ENCODE peak calls at places on chromosomes 6 and 20, in ten cellular contexts. One of them, this sample, is unnamed.

GRCh38 chr20:46872315-46873211 is 22.1 kb upstream of the EYA2 start:
- DNase-seq in kidney: no peak
- DNase-seq in heart left ventricle: no peak
- DNase-seq in A549: no peak
- DNase-seq in right lobe of liver: no peak
- DNase-seq in sigmoid colon: no peak
- DNase-seq in heart right ventricle: no peak
- DNase-seq in fibroblast of lung: peak; percentile 42
- DNase-seq in tibial nerve: no peak
- DNase-seq in cardiac muscle cell: peak; percentile 41
- DNase-seq in this sample: peak; percentile 10

GRCh38 chr6:26653007-26653406 is 6.5 kb downstream of the ZNF322 start:
- DNase-seq in heart right ventricle: no peak
- DNase-seq in heart left ventricle: no peak
- DNase-seq in kidney: no peak
- DNase-seq in sigmoid colon: no peak
- DNase-seq in cardiac muscle cell: no peak
- DNase-seq in A549: no peak
- DNase-seq in fibroblast of lung: no peak
- DNase-seq in tibial nerve: no peak
- DNase-seq in right lobe of liver: no peak
- DNase-seq in this sample: no peak

GRCh38 chr20:52975024-52975732 is 3.0 kb downstream of the TSHZ2 start:
- DNase-seq in sigmoid colon: no peak
- DNase-seq in tibial nerve: no peak
- DNase-seq in heart left ventricle: no peak
- DNase-seq in kidney: no peak
- DNase-seq in heart right ventricle: no peak
- DNase-seq in A549: no peak
- DNase-seq in fibroblast of lung: no peak
- DNase-seq in right lobe of liver: no peak
- DNase-seq in cardiac muscle cell: peak; percentile 56
- DNase-seq in this sample: no peak

GRCh38 chr6:47047479-47048411 is 5.6 kb upstream of the ADGRF1 start:
- DNase-seq in right lobe of liver: no peak
- DNase-seq in heart right ventricle: peak; percentile 56
- DNase-seq in heart left ventricle: peak; percentile 48
- DNase-seq in kidney: no peak
- DNase-seq in A549: peak; percentile 17
- DNase-seq in fibroblast of lung: peak; percentile 79
- DNase-seq in cardiac muscle cell: peak; percentile 80
- DNase-seq in tibial nerve: peak; percentile 47
- DNase-seq in sigmoid colon: no peak
- DNase-seq in this sample: peak; percentile 35

GRCh38 chr20:63223121-63223825 is 7.3 kb upstream of the YTHDF1 start:
- DNase-seq in cardiac muscle cell: peak; percentile 43
- DNase-seq in right lobe of liver: no peak
- DNase-seq in heart right ventricle: no peak
- DNase-seq in A549: peak; percentile 48
- DNase-seq in tibial nerve: no peak
- DNase-seq in heart left ventricle: no peak
- DNase-seq in sigmoid colon: no peak
- DNase-seq in kidney: peak; percentile 52
- DNase-seq in fibroblast of lung: peak; percentile 46
- DNase-seq in this sample: peak; percentile 63

GRCh38 chr20:1144401-1145172 is 26.2 kb downstream of the PSMF1 start:
- DNase-seq in tibial nerve: no peak
- DNase-seq in heart left ventricle: no peak
- DNase-seq in cardiac muscle cell: no peak
- DNase-seq in right lobe of liver: no peak
- DNase-seq in heart right ventricle: no peak
- DNase-seq in fibroblast of lung: no peak
- DNase-seq in kidney: no peak
- DNase-seq in A549: no peak
- DNase-seq in sigmoid colon: no peak
- DNase-seq in this sample: no peak

GRCh38 chr6:170307080-170307545 is 555 bp downstream of the FAM120B start:
- DNase-seq in kidney: no peak
- DNase-seq in tibial nerve: no peak
- DNase-seq in A549: no peak
- DNase-seq in cardiac muscle cell: no peak
- DNase-seq in heart right ventricle: no peak
- DNase-seq in fibroblast of lung: no peak
- DNase-seq in right lobe of liver: no peak
- DNase-seq in heart left ventricle: no peak
- DNase-seq in sigmoid colon: no peak
- DNase-seq in this sample: no peak

GRCh38 chr6:14763139-14763538 is 482.7 kb upstream of the JARID2 start:
- DNase-seq in kidney: no peak
- DNase-seq in sigmoid colon: no peak
- DNase-seq in cardiac muscle cell: peak; percentile 27
- DNase-seq in fibroblast of lung: peak; percentile 74
- DNase-seq in heart left ventricle: no peak
- DNase-seq in right lobe of liver: no peak
- DNase-seq in A549: peak; percentile 21
- DNase-seq in heart right ventricle: no peak
- DNase-seq in tibial nerve: no peak
- DNase-seq in this sample: no peak

GRCh38 chr6:15364401-15365037 is 118.7 kb downstream of the JARID2 start:
- DNase-seq in cardiac muscle cell: no peak
- DNase-seq in heart right ventricle: no peak
- DNase-seq in heart left ventricle: no peak
- DNase-seq in right lobe of liver: no peak
- DNase-seq in A549: no peak
- DNase-seq in kidney: no peak
- DNase-seq in fibroblast of lung: no peak
- DNase-seq in sigmoid colon: no peak
- DNase-seq in tibial nerve: no peak
- DNase-seq in this sample: no peak

GRCh38 chr6:167995731-167996151 is 1.7 kb upstream of the KIF25 start:
- DNase-seq in tibial nerve: no peak
- DNase-seq in kidney: no peak
- DNase-seq in cardiac muscle cell: no peak
- DNase-seq in heart right ventricle: no peak
- DNase-seq in A549: no peak
- DNase-seq in fibroblast of lung: no peak
- DNase-seq in right lobe of liver: no peak
- DNase-seq in sigmoid colon: no peak
- DNase-seq in heart left ventricle: no peak
- DNase-seq in this sample: no peak

GRCh38 chr6:36315921-36316320 is 20.8 kb downstream of the BNIP5 start:
- DNase-seq in right lobe of liver: no peak
- DNase-seq in fibroblast of lung: no peak
- DNase-seq in cardiac muscle cell: no peak
- DNase-seq in tibial nerve: no peak
- DNase-seq in A549: no peak
- DNase-seq in heart right ventricle: no peak
- DNase-seq in kidney: no peak
- DNase-seq in sigmoid colon: no peak
- DNase-seq in heart left ventricle: no peak
- DNase-seq in this sample: no peak

GRCh38 chr6:35026434-35027222 is 114.5 kb downstream of the TCP11 start:
- DNase-seq in heart left ventricle: no peak
- DNase-seq in right lobe of liver: no peak
- DNase-seq in fibroblast of lung: no peak
- DNase-seq in cardiac muscle cell: no peak
- DNase-seq in sigmoid colon: no peak
- DNase-seq in A549: no peak
- DNase-seq in tibial nerve: no peak
- DNase-seq in heart right ventricle: no peak
- DNase-seq in kidney: no peak
- DNase-seq in this sample: no peak

GRCh38 chr20:9467995-9468394 is 46.4 kb upstream of the LAMP5 start:
- DNase-seq in sigmoid colon: no peak
- DNase-seq in right lobe of liver: no peak
- DNase-seq in fibroblast of lung: no peak
- DNase-seq in tibial nerve: no peak
- DNase-seq in A549: peak; percentile 16
- DNase-seq in heart right ventricle: no peak
- DNase-seq in heart left ventricle: no peak
- DNase-seq in kidney: no peak
- DNase-seq in cardiac muscle cell: no peak
- DNase-seq in this sample: no peak

GRCh38 chr6:109626311-109626710 is 64.7 kb downstream of the AK9 start:
- DNase-seq in heart left ventricle: no peak
- DNase-seq in tibial nerve: no peak
- DNase-seq in sigmoid colon: no peak
- DNase-seq in kidney: no peak
- DNase-seq in fibroblast of lung: no peak
- DNase-seq in A549: no peak
- DNase-seq in heart right ventricle: no peak
- DNase-seq in cardiac muscle cell: no peak
- DNase-seq in right lobe of liver: no peak
- DNase-seq in this sample: no peak

GRCh38 chr6:39302011-39302410 is 12.2 kb downstream of the KCNK17 start:
- DNase-seq in fibroblast of lung: no peak
- DNase-seq in sigmoid colon: no peak
- DNase-seq in tibial nerve: no peak
- DNase-seq in cardiac muscle cell: no peak
- DNase-seq in heart right ventricle: no peak
- DNase-seq in right lobe of liver: no peak
- DNase-seq in kidney: no peak
- DNase-seq in A549: no peak
- DNase-seq in heart left ventricle: no peak
- DNase-seq in this sample: no peak

GRCh38 chr6:39303425-39304153 is 10.6 kb downstream of the KCNK17 start:
- DNase-seq in cardiac muscle cell: no peak
- DNase-seq in A549: no peak
- DNase-seq in right lobe of liver: no peak
- DNase-seq in tibial nerve: no peak
- DNase-seq in kidney: peak; percentile 77
- DNase-seq in heart right ventricle: no peak
- DNase-seq in heart left ventricle: no peak
- DNase-seq in fibroblast of lung: no peak
- DNase-seq in sigmoid colon: no peak
- DNase-seq in this sample: no peak

GRCh38 chr6:39300739-39301138 is 13.5 kb downstream of the KCNK17 start:
- DNase-seq in tibial nerve: no peak
- DNase-seq in sigmoid colon: no peak
- DNase-seq in cardiac muscle cell: no peak
- DNase-seq in right lobe of liver: no peak
- DNase-seq in fibroblast of lung: no peak
- DNase-seq in kidney: no peak
- DNase-seq in heart right ventricle: no peak
- DNase-seq in heart left ventricle: no peak
- DNase-seq in A549: no peak
- DNase-seq in this sample: no peak

GRCh38 chr6:39302669-39303424 is 11.4 kb downstream of the KCNK17 start:
- DNase-seq in cardiac muscle cell: peak; percentile 71
- DNase-seq in tibial nerve: peak; percentile 83
- DNase-seq in heart left ventricle: peak; percentile 71
- DNase-seq in kidney: peak; percentile 92
- DNase-seq in A549: peak; percentile 78
- DNase-seq in heart right ventricle: peak; percentile 76
- DNase-seq in fibroblast of lung: peak; percentile 62
- DNase-seq in right lobe of liver: peak; percentile 90
- DNase-seq in sigmoid colon: peak; percentile 80
- DNase-seq in this sample: peak; percentile 87

DNA sequence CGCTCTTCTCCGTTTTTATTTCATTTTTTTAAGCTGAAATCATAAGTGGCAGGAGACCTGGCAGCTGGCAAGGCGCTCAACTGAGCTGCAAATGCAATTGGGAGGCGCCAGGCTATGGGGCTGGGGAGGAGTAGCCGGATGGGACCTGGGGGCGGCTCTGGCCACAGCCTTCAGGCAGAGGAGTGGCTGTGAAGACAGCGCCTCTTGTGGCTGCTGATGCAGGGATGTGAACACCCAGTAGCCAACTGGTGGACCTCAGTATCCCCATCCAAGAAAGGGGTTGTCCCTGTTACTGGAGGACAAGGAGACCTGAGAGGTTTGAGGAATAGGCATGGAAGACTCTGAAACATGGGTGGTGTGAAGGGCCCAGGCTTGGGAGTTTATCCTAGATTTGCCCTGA is 12.6 kb downstream of the KCNK17 start:
- DNase-seq in heart right ventricle: no peak
- DNase-seq in right lobe of liver: no peak
- DNase-seq in kidney: peak; percentile 73
- DNase-seq in heart left ventricle: no peak
- DNase-seq in cardiac muscle cell: no peak
- DNase-seq in sigmoid colon: no peak
- DNase-seq in tibial nerve: no peak
- DNase-seq in fibroblast of lung: no peak
- DNase-seq in A549: no peak
- DNase-seq in this sample: no peak
- TF ChIP-seq CTCF in heart right ventricle: no peak
- TF ChIP-seq CTCF in right lobe of liver: no peak
- TF ChIP-seq CTCF in kidney: no peak
- TF ChIP-seq CTCF in heart left ventricle: no peak
- TF ChIP-seq CTCF in cardiac muscle cell: peak; percentile 34
- TF ChIP-seq CTCF in sigmoid colon: no peak
- TF ChIP-seq CTCF in tibial nerve: peak; percentile 19
- TF ChIP-seq CTCF in fibroblast of lung: peak; percentile 7
- TF ChIP-seq CTCF in A549: no peak
- TF ChIP-seq CTCF in this sample: no peak

GRCh38 chr20:33791021-33791420 is 20.1 kb upstream of the CHMP4B start:
- DNase-seq in heart right ventricle: no peak
- DNase-seq in tibial nerve: no peak
- DNase-seq in A549: no peak
- DNase-seq in right lobe of liver: no peak
- DNase-seq in kidney: no peak
- DNase-seq in heart left ventricle: no peak
- DNase-seq in sigmoid colon: no peak
- DNase-seq in fibroblast of lung: no peak
- DNase-seq in cardiac muscle cell: no peak
- DNase-seq in this sample: no peak
- H3K27ac ChIP-seq in heart right ventricle: no peak overlapping the region
- H3K27ac ChIP-seq in tibial nerve: no peak overlapping the region
- H3K27ac ChIP-seq in A549: no peak overlapping the region
- H3K27ac ChIP-seq in right lobe of liver: no peak overlapping the region
- H3K27ac ChIP-seq in kidney: no peak overlapping the region
- H3K27ac ChIP-seq in heart left ventricle: no peak overlapping the region
- H3K27ac ChIP-seq in sigmoid colon: peak overlapping the region; percentile 88
- H3K27ac ChIP-seq in fibroblast of lung: no peak overlapping the region
- H3K27ac ChIP-seq in cardiac muscle cell: no peak overlapping the region
- H3K27ac ChIP-seq in this sample: no peak overlapping the region

DNA sequence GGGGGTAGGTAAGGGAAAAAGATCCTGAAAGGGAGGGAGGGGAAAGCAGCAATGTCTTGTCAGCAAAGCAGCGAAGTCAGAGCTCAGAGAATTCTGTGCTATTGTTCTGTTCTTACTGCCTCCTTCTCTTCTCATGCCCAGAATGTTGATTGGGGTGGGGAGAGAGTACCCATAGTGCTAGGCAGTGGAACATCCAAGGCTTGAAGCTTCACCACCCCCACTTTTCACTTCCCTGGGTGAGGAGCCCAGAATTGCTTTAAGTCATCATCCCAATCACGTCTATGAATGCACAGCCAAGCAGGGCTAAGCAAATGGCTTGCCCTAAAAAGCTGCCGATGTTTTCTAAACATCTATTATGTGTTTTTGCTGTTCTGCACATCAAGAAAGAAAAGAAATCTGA is 16.5 kb downstream of the REPS1 start:
- DNase-seq in sigmoid colon: no peak
- DNase-seq in tibial nerve: no peak
- DNase-seq in cardiac muscle cell: no peak
- DNase-seq in kidney: no peak
- DNase-seq in heart left ventricle: no peak
- DNase-seq in right lobe of liver: no peak
- DNase-seq in heart right ventricle: no peak
- DNase-seq in fibroblast of lung: no peak
- DNase-seq in A549: no peak
- DNase-seq in this sample: no peak
- H3K4me1 ChIP-seq in sigmoid colon: peaks cover 61% of the 10 kb centered on the region
- H3K4me1 ChIP-seq in tibial nerve: peaks cover 72% of the 10 kb centered on the region
- H3K4me1 ChIP-seq in cardiac muscle cell: peaks cover 27% of the 10 kb centered on the region
- H3K4me1 ChIP-seq in kidney: peaks cover 17% of the 10 kb centered on the region
- H3K4me1 ChIP-seq in heart left ventricle: peaks cover 70% of the 10 kb centered on the region
- H3K4me1 ChIP-seq in right lobe of liver: peaks cover 15% of the 10 kb centered on the region
- H3K4me1 ChIP-seq in heart right ventricle: peaks cover 5% of the 10 kb centered on the region
- H3K4me1 ChIP-seq in fibroblast of lung: peaks cover 23% of the 10 kb centered on the region
- H3K4me1 ChIP-seq in A549: peaks cover 49% of the 10 kb centered on the region
- H3K4me1 ChIP-seq in this sample: no peaks in the 10 kb centered on the region

GRCh38 chr6:5214570-5215052 is 46.1 kb downstream of the LYRM4 start:
- DNase-seq in heart left ventricle: peak; percentile 39
- DNase-seq in heart right ventricle: peak; percentile 34
- DNase-seq in sigmoid colon: no peak
- DNase-seq in kidney: no peak
- DNase-seq in fibroblast of lung: peak; percentile 87
- DNase-seq in right lobe of liver: no peak
- DNase-seq in A549: no peak
- DNase-seq in tibial nerve: no peak
- DNase-seq in cardiac muscle cell: peak; percentile 94
- DNase-seq in this sample: peak; percentile 18
- TF ChIP-seq CTCF in heart left ventricle: peak; percentile 69
- TF ChIP-seq CTCF in heart right ventricle: peak; percentile 63
- TF ChIP-seq CTCF in sigmoid colon: peak; percentile 27
- TF ChIP-seq CTCF in kidney: peak; percentile 51
- TF ChIP-seq CTCF in fibroblast of lung: peak; percentile 81
- TF ChIP-seq CTCF in right lobe of liver: no peak
- TF ChIP-seq CTCF in A549: peak; percentile 36
- TF ChIP-seq CTCF in tibial nerve: peak; percentile 48
- TF ChIP-seq CTCF in cardiac muscle cell: peak; percentile 85
- TF ChIP-seq CTCF in this sample: peak; percentile 71